ENCODE peak calls at places on chromosomes 12 and 14, in ten cellular contexts. D is AG10803; V is A673; K is BJ; X is CD8-positive, alpha-beta T cell; T is psoas muscle; P is colonic mucosa; H is GM06990; I is MCF 10A; A is nephron progenitor cell. C is an unnamed sample.

GRCh38 chr12:56258068-56258819 is at the start of gene ANKRD52:
- DNase-seq in D (peak; percentile 83), V (peak; percentile 89), K (no peak), X (peak; percentile 70), T (peak; percentile 85), P (peak; percentile 74), H (peak; percentile 88), I (peak; percentile 70), A (peak; percentile 89), C (peak; percentile 71)

GRCh38 chr12:132428872-132429121 is 61.2 kb upstream of the FBRSL1 start:
- DNase-seq in D (no peak), V (no peak), K (no peak), X (no peak), T (no peak), P (no peak), H (no peak), I (peak; percentile 18), A (no peak), C (no peak)

GRCh38 chr14:71175491-71175890 is 268.2 kb downstream of the PCNX1 start:
- DNase-seq in D (no peak), V (no peak), K (no peak), X (no peak), T (no peak), P (no peak), H (no peak), I (peak; percentile 86), A (no peak), C (no peak)

GRCh38 chr14:21036746-21037145 is 2.1 kb upstream of the RNASE13 start:
- DNase-seq in D (no peak), V (no peak), K (no peak), X (no peak), T (no peak), P (no peak), H (no peak), I (no peak), A (no peak), C (no peak)

GRCh38 chr14:92890830-92891598 is 31.9 kb upstream of the CHGA start:
- DNase-seq in D (no peak), V (no peak), K (no peak), X (no peak), T (no peak), P (no peak), H (no peak), I (no peak), A (no peak), C (no peak)

GRCh38 chr12:25352078-25352918 is 101.6 kb upstream of the KRAS start:
- DNase-seq in D (peak; percentile 31), V (no peak), K (peak; percentile 25), X (no peak), T (no peak), P (no peak), H (no peak), I (no peak), A (no peak), C (no peak)

GRCh38 chr14:26394114-26394855 is 203.5 kb downstream of the NOVA1 start:
- DNase-seq in D (peak; percentile 1), V (peak; percentile 33), K (no peak), X (no peak), T (no peak), P (no peak), H (no peak), I (peak; percentile 1), A (no peak), C (no peak)

GRCh38 chr14:81436296-81437138 is 36.4 kb upstream of the STON2 start:
- DNase-seq in D (peak; percentile 42), V (peak; percentile 88), K (no peak), X (no peak), T (peak; percentile 90), P (peak; percentile 77), H (peak; percentile 49), I (peak; percentile 81), A (peak; percentile 87), C (peak; percentile 76)

GRCh38 chr12:50401383-50402155 is 884 bp downstream of the LARP4 start:
- DNase-seq in D (peak; percentile 77), V (peak; percentile 30), K (no peak), X (no peak), T (no peak), P (peak; percentile 41), H (no peak), I (peak; percentile 49), A (no peak), C (no peak)

GRCh38 chr14:62081956-62082355 is 319.7 kb downstream of the SNAPC1 start:
- DNase-seq in D (no peak), V (no peak), K (no peak), X (no peak), T (no peak), P (no peak), H (no peak), I (no peak), A (no peak), C (no peak)

DNA sequence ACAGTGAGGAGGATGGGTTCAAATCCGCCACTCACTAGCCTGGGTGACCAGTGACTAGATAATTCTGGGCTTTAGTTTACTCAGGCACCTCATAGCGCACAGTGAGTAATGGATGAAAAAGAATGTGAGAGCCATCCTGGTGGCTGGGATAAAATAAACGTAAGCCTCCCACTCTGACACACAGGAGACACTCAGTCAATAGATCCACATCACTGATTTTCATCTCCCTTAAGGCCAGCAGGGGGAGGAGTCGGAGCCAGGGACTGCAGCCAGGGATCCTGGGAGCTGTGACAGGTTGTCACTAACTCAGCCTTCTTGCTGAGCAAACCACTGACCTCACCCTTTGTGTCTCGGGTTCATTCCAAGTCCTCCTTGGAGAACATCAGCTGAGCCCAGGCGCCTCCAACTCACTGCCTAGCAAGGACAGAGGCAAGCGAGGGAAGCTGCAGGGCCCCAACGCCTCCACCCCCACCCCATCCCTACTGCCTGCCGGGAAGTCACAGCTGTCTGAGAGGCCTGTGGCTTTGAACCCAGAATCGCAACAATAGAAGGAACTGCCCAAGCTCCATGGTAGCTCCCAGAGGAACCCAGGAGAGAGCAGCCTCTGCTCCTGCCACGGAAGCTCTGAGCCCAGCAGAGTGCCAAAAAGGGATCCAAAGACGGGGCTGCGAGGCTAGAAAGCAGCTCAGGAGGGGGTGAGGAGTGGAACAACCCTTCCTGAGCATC is 30.7 kb downstream of the PXN start:
- DNase-seq in D (peak; percentile 98), V (peak; percentile 88), K (peak; percentile 95), X (no peak), T (peak; percentile 96), P (peak; percentile 74), H (no peak), I (peak; percentile 92), A (peak; percentile 60), C (no peak)
- TF ChIP-seq CTCF in D (peak; percentile 67), V (peak; percentile 62), K (peak; percentile 61), X (no peak), T (peak; percentile 43), P (peak; percentile 29), H (peak; percentile 30), I (peak; percentile 35), A (peak; percentile 37), C (peak; percentile 37)

DNA sequence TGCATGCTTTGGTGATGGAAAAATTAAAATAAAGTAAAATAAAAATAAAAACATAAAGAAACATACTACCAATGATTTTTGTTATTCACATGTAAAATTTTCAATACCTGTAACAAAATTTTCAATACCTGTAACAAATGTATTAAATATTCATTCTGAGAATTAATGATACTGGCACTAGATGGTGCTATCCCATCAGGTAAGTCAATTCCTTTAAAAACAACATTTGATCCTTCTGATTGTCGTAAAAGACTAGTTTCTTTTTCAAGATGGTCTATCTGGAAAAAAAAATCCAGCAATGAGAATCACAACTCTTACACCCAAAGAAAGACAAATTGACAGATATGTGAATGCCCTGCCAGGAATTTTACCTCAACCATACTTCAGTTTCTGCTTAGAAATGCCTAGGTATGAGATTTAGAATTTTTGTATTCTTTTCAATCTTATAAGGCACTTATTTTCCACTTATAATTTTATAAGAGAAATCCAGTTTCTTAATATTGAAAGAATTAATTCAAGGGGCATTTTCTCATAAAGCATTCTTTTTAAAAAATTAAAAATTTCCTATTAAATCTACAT is 30.7 kb downstream of the CEP290 start:
- DNase-seq in D (peak; percentile 69), V (peak; percentile 49), K (peak; percentile 15), X (no peak), T (no peak), P (no peak), H (peak; percentile 2), I (peak; percentile 58), A (no peak), C (no peak)
- TF ChIP-seq CTCF in D (peak; percentile 52), V (peak; percentile 60), K (peak; percentile 39), X (peak; percentile 46), T (peak; percentile 44), P (peak; percentile 32), H (peak; percentile 33), I (peak; percentile 29), A (peak; percentile 42), C (peak; percentile 61)

DNA sequence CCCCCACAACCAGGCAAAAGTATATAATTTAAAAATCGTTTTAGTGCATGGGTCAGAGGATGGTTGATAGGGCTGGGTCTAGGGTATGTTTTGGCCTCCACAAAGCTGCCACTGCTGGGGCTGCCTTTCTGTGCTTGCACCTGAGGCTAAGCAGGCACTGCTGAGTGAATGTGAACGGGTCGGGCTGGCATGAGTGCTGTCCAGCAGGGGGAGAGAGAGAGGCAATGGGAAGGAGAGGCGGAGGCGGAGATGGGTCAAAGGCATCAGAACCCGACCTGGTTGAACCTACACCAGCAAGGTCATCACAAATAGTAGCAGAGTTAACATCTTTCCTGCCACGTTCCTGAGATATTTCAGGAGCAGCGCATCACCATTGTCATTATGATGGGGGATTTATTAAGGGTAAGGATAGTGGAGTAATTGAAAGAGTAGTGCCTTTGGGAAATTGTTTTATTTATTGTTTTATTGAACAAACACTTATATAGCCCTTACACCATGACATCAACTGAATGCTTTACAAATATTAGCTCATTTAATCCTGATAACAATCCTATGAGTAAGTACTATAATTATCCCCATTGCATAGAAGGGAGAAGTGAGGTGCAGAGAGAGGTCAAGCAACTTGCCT is 5.8 kb upstream of the NRXN3 start:
- DNase-seq in D (no peak), V (peak; percentile 34), K (no peak), X (no peak), T (no peak), P (peak; percentile 48), H (no peak), I (peak; percentile 49), A (peak; percentile 65), C (peak; percentile 43)
- TF ChIP-seq CTCF in D (no peak), V (peak; percentile 72), K (no peak), X (no peak), T (no peak), P (peak; percentile 48), H (peak; percentile 84), I (peak; percentile 57), A (peak; percentile 74), C (peak; percentile 74)

GRCh38 chr12:5012337-5012736 is 31.3 kb upstream of the KCNA5 start:
- DNase-seq in D (no peak), V (no peak), K (no peak), X (no peak), T (peak; percentile 72), P (no peak), H (no peak), I (no peak), A (no peak), C (no peak)

GRCh38 chr12:5017638-5018348 is 25.9 kb upstream of the KCNA5 start:
- DNase-seq in D (no peak), V (no peak), K (no peak), X (no peak), T (no peak), P (no peak), H (no peak), I (no peak), A (no peak), C (no peak)

GRCh38 chr12:5015711-5016492 is 27.8 kb upstream of the KCNA5 start:
- DNase-seq in D (no peak), V (no peak), K (no peak), X (no peak), T (no peak), P (no peak), H (no peak), I (no peak), A (no peak), C (no peak)

GRCh38 chr12:5013206-5013830 is 30.4 kb upstream of the KCNA5 start:
- DNase-seq in D (peak; percentile 76), V (no peak), K (no peak), X (no peak), T (no peak), P (no peak), H (no peak), I (no peak), A (no peak), C (no peak)

GRCh38 chr12:5014269-5014668 is 29.4 kb upstream of the KCNA5 start:
- DNase-seq in D (peak; percentile 62), V (no peak), K (no peak), X (no peak), T (no peak), P (no peak), H (no peak), I (no peak), A (no peak), C (no peak)
- TF ChIP-seq CTCF in D (no peak), V (no peak), K (no peak), X (no peak), T (no peak), P (no peak), H (no peak), I (no peak), A (no peak), C (no peak)

C was measured in progenitor cell of endocrine pancreas.